ENCODE peak calls at places on chromosome 20, in seven cellular contexts. Y is fibroblast of lung; T is adrenal gland; W is cardiac muscle cell; A is CD8-positive, alpha-beta memory T cell; S is left ventricle myocardium inferior; Z is ascending aorta. B is an unnamed sample.

GRCh38 chr20:54220722-54221121 is 12.8 kb downstream of the PFDN4 start:
- DNase-seq in Z (no peak), T (no peak), Y (no peak), S (no peak), A (no peak), W (no peak), B (no peak)

GRCh38 chr20:33851842-33852466 is 40.8 kb downstream of the CHMP4B start:
- DNase-seq in Y (no peak), Z (no peak), S (no peak), A (no peak), T (no peak), W (no peak), B (no peak)

GRCh38 chr20:52888096-52888495 is 84.1 kb upstream of the TSHZ2 start:
- DNase-seq in T (no peak), S (no peak), Y (no peak), W (no peak), A (no peak), Z (no peak), B (no peak)

GRCh38 chr20:54624701-54625472 is 149.5 kb downstream of the DOK5 start:
- DNase-seq in S (no peak), Y (peak; percentile 62), Z (no peak), T (no peak), A (no peak), W (peak; percentile 79), B (no peak)

GRCh38 chr20:24773168-24773567 is 175.9 kb upstream of the CST7 start:
- DNase-seq in W (no peak), A (no peak), Z (no peak), T (no peak), Y (no peak), S (no peak), B (peak; percentile 1)

GRCh38 chr20:61694666-61695065 is 371.0 kb downstream of the TAF4 start:
- DNase-seq in S (peak; percentile 28), A (no peak), W (no peak), Y (no peak), T (no peak), Z (no peak), B (no peak)

GRCh38 chr20:258963-259362 is 1.4 kb downstream of the DEFB132 start:
- DNase-seq in Z (no peak), A (no peak), S (no peak), W (peak; percentile 40), T (no peak), Y (peak; percentile 26), B (no peak)

GRCh38 chr20:58040447-58041290 is 187.8 kb downstream of the ANKRD60 start:
- DNase-seq in A (no peak), T (no peak), Z (no peak), Y (no peak), W (no peak), S (no peak), B (no peak)

GRCh38 chr20:50019466-50020256 is 36.9 kb downstream of the SNAI1 start:
- DNase-seq in A (no peak), T (peak; percentile 73), Z (no peak), S (peak; percentile 46), W (no peak), Y (no peak), B (peak; percentile 55)

GRCh38 chr20:362271-363254 is 15.7 kb downstream of the NRSN2 start:
- DNase-seq in W (peak; percentile 95), T (peak; percentile 98), A (no peak), Y (peak; percentile 94), Z (peak; percentile 82), S (peak; percentile 86), B (peak; percentile 97)

GRCh38 chr20:47272893-47273590 is 83.5 kb downstream of the ZMYND8 start:
- DNase-seq in W (peak; percentile 81), Y (peak; percentile 69), T (no peak), S (no peak), A (peak; percentile 39), Z (peak; percentile 77), B (peak; percentile 55)

GRCh38 chr20:51346686-51347485 is 195.6 kb downstream of the NFATC2 start:
- DNase-seq in A (no peak), Y (peak; percentile 59), S (no peak), Z (no peak), W (no peak), T (no peak), B (no peak)

GRCh38 chr20:18754030-18754659 is 59.4 kb upstream of the SCP2D1 start:
- DNase-seq in S (no peak), W (no peak), A (peak; percentile 27), T (no peak), Z (no peak), Y (no peak), B (no peak)

GRCh38 chr20:24382775-24383174 is 86.7 kb upstream of the SYNDIG1 start:
- DNase-seq in S (no peak), W (no peak), A (no peak), Y (no peak), Z (peak; percentile 54), T (no peak), B (peak; percentile 11)

GRCh38 chr20:46272389-46273047 is 35.8 kb downstream of the CDH22 start:
- DNase-seq in T (no peak), A (no peak), Z (no peak), W (no peak), Y (no peak), S (no peak), B (no peak)

GRCh38 chr20:52039746-52040145 is 151.8 kb downstream of the ZFP64 start:
- DNase-seq in Z (no peak), S (no peak), W (no peak), T (no peak), Y (no peak), A (no peak), B (no peak)

GRCh38 chr20:25319241-25320034 is 71.2 kb downstream of the ABHD12 start:
- DNase-seq in A (no peak), Z (peak; percentile 52), S (no peak), W (no peak), T (no peak), Y (no peak), B (no peak)

GRCh38 chr20:31698803-31699718 is 23.6 kb downstream of the BCL2L1 start:
- DNase-seq in S (no peak), Z (peak; percentile 91), T (peak; percentile 77), A (no peak), W (peak; percentile 88), Y (peak; percentile 95), B (peak; percentile 68)

GRCh38 chr20:25402583-25402982 is 4.9 kb upstream of the GINS1 start:
- DNase-seq in W (no peak), Z (no peak), A (no peak), Y (peak; percentile 24), T (no peak), S (no peak), B (no peak)

GRCh38 chr20:62304331-62305148 is 1.7 kb downstream of the ADRM1 start:
- DNase-seq in Z (no peak), Y (no peak), A (no peak), T (no peak), W (no peak), S (no peak), B (no peak)

GRCh38 chr20:59025086-59025485 is 5.9 kb downstream of the TUBB1 start:
- DNase-seq in A (no peak), Y (no peak), W (no peak), S (no peak), T (peak; percentile 44), Z (no peak), B (no peak)

GRCh38 chr20:51437182-51437923 is 105.2 kb downstream of the NFATC2 start:
- DNase-seq in A (no peak), T (no peak), S (no peak), Z (no peak), Y (peak; percentile 33), W (no peak), B (no peak)

GRCh38 chr20:24781061-24781980 is 167.7 kb upstream of the CST7 start:
- DNase-seq in T (no peak), Z (peak; percentile 59), Y (peak; percentile 50), W (peak; percentile 43), A (no peak), S (no peak), B (peak; percentile 50)

GRCh38 chr20:16477632-16478031 is 95.6 kb downstream of the KIF16B start:
- DNase-seq in W (no peak), Z (no peak), T (no peak), Y (no peak), S (no peak), A (no peak), B (no peak)

GRCh38 chr20:59159822-59160740 is 3.5 kb upstream of the ZNF831 start:
- DNase-seq in W (no peak), Z (no peak), T (no peak), Y (no peak), S (no peak), A (peak; percentile 37), B (no peak)

GRCh38 chr20:1588869-1589460 is 30.8 kb downstream of the SIRPB1 start:
- DNase-seq in Z (no peak), T (no peak), W (no peak), S (no peak), Y (no peak), A (no peak), B (no peak)

GRCh38 chr20:53961527-53961926 is 108.9 kb downstream of the BCAS1 start:
- DNase-seq in Z (no peak), W (no peak), Y (no peak), S (no peak), T (no peak), A (no peak), B (no peak)

GRCh38 chr20:4728121-4728520 is 6.4 kb downstream of the PRND start:
- DNase-seq in T (no peak), Z (no peak), S (no peak), Y (peak; percentile 71), A (no peak), W (peak; percentile 33), B (no peak)
- H3K27ac ChIP-seq in T (no peak overlapping the region), Z (no peak overlapping the region), S (no peak overlapping the region), Y (no peak overlapping the region), A (no peak overlapping the region), W (no peak overlapping the region), B (no peak overlapping the region)

DNA sequence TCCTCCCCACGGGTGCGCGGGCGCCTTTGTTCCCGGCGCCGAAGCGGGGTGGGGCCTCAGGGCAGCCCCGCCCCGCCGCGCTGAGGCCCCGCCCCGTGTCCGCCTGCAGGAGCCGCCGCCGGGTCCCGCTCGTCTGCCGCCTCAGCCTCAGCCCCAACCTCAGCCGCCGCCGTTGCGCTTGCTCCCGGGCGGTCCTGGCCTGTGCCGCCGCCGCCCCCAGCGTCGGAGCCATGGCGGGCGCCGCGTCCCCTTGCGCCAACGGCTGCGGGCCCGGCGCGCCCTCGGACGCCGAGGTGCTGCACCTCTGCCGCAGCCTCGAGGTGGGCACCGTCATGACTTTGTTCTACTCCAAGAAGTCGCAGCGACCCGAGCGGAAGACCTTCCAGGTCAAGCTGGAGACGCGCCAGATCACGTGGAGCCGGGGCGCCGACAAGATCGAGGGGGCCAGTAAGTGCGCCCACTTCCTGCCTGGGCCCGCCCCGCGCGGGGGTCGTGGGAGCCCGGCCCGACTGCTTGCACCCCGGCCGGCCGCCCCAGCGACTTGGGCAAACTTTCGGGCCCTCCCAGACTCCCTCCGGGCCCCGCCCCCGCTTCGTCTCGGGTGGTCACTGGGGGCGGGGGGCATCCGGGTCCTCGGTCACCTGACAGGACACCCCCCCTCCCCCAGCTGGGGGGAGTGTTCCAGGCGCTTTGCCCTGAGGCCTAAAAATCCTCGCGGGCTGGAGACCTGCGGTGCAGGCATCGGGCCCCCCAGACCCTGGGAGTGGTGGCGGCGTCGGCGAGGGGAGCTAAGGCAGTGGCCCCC is at the start of gene PLCG1:
- DNase-seq in Z (peak; percentile 87), S (peak; percentile 86), T (peak; percentile 79), A (peak; percentile 82), W (peak; percentile 84), Y (peak; percentile 69), B (peak; percentile 83)
- H3K27ac ChIP-seq in Z (peak within 1 kb of the TSS; percentile 98), S (peak within 1 kb of the TSS; percentile 99), T (peak within 1 kb of the TSS; percentile 95), A (peak within 1 kb of the TSS; percentile 80), W (peak within 1 kb of the TSS; percentile 98), Y (peak within 1 kb of the TSS; percentile 84), B (peak within 1 kb of the TSS; percentile 91)

GRCh38 chr20:35700625-35701148 is 1.5 kb downstream of the ROMO1 start:
- DNase-seq in T (no peak), W (no peak), Z (peak; percentile 41), S (no peak), Y (no peak), A (no peak), B (no peak)
- H3K27ac ChIP-seq in T (no peak overlapping the region), W (peak overlapping the region; percentile 92), Z (peak overlapping the region; percentile 96), S (peak overlapping the region; percentile 93), Y (peak overlapping the region; percentile 98), A (peak overlapping the region; percentile 94), B (no peak overlapping the region)

GRCh38 chr20:44643596-44644383 is 7.7 kb downstream of the ADA start:
- DNase-seq in Y (peak; percentile 73), T (peak; percentile 80), S (peak; percentile 76), Z (peak; percentile 85), A (peak; percentile 52), W (peak; percentile 88), B (peak; percentile 38)
- H3K27ac ChIP-seq in Y (peak overlapping the region; percentile 31), T (peak overlapping the region; percentile 78), S (peak overlapping the region; percentile 90), Z (peak overlapping the region; percentile 57), A (peak overlapping the region; percentile 69), W (no peak overlapping the region), B (no peak overlapping the region)